ENCODE peak calls at places on chromosomes 1 and 21, in six cellular contexts. V is heart left ventricle, D is brain microvascular endothelial cell, P is B cell, K is foreskin fibroblast, U is A549. Y is an unnamed sample.

GRCh38 chr1:51344602-51345299 is 14.4 kb upstream of the TTC39A start:
- DNase-seq in V (no peak), D (no peak), P (peak), K (no peak), U (no peak), Y (peak)

GRCh38 chr1:55309053-55309452 is 93.9 kb upstream of the USP24 start:
- DNase-seq in V (no peak), D (peak), P (no peak), K (peak), U (peak), Y (no peak)

GRCh38 chr1:84253891-84254290 is 47.6 kb upstream of the SAMD13 start:
- DNase-seq in V (peak), D (peak), P (no peak), K (peak), U (peak), Y (no peak)

GRCh38 chr1:156368889-156369684 is at the start of gene RHBG:
- DNase-seq in V (peak), D (no peak), P (no peak), K (no peak), U (no peak), Y (no peak)

GRCh38 chr1:23809751-23810171 is 9.2 kb upstream of the GALE start:
- DNase-seq in V (peak), D (peak), P (peak), K (no peak), U (peak), Y (peak)

GRCh38 chr21:42172596-42173483 is 46.1 kb upstream of the ABCG1 start:
- DNase-seq in V (no peak), D (no peak), P (no peak), K (no peak), U (no peak), Y (no peak)

GRCh38 chr1:24318988-24319863 is at the start of gene GRHL3:
- DNase-seq in V (no peak), D (no peak), P (no peak), K (no peak), U (no peak), Y (no peak)

GRCh38 chr1:54839824-54840223 is 38.7 kb upstream of the TTC22 start:
- DNase-seq in V (no peak), D (no peak), P (no peak), K (no peak), U (no peak), Y (no peak)

GRCh38 chr1:223631367-223631977 is 34.0 kb downstream of the CAPN8 start:
- DNase-seq in V (no peak), D (no peak), P (no peak), K (no peak), U (peak), Y (no peak)

GRCh38 chr1:14304381-14304865 is 294.1 kb upstream of the KAZN start:
- DNase-seq in V (no peak), D (no peak), P (no peak), K (no peak), U (no peak), Y (no peak)

GRCh38 chr1:77831566-77831965 is 52.1 kb downstream of the MIGA1 start:
- DNase-seq in V (no peak), D (peak), P (no peak), K (no peak), U (no peak), Y (no peak)

GRCh38 chr1:241950390-241950789 is 7.2 kb upstream of the BECN2 start:
- DNase-seq in V (no peak), D (no peak), P (no peak), K (peak), U (no peak), Y (no peak)

GRCh38 chr1:95309031-95309459 is 75.0 kb downstream of the RWDD3 start:
- DNase-seq in V (peak), D (peak), P (no peak), K (peak), U (peak), Y (no peak)

GRCh38 chr1:29482991-29483390 is 246.7 kb downstream of the PTPRU start:
- DNase-seq in V (no peak), D (no peak), P (no peak), K (no peak), U (no peak), Y (no peak)

GRCh38 chr1:201085902-201086735 is 26.1 kb downstream of the CACNA1S start:
- DNase-seq in V (no peak), D (peak), P (peak), K (peak), U (peak), Y (peak)

GRCh38 chr1:98940069-98940468 is 64.6 kb downstream of the PLPPR5 start:
- DNase-seq in V (no peak), D (no peak), P (no peak), K (no peak), U (no peak), Y (no peak)

GRCh38 chr1:204041232-204041767 is 31.6 kb upstream of the SOX13 start:
- DNase-seq in V (peak), D (no peak), P (no peak), K (peak), U (no peak), Y (no peak)

GRCh38 chr1:181208076-181208475 is 119.6 kb downstream of the IER5 start:
- DNase-seq in V (no peak), D (no peak), P (no peak), K (no peak), U (no peak), Y (no peak)

GRCh38 chr1:147627435-147628110 is 42.8 kb downstream of the ACP6 start:
- DNase-seq in V (peak), D (peak), P (peak), K (peak), U (peak), Y (peak)

GRCh38 chr1:28190996-28191645 is 14.6 kb upstream of the PTAFR start:
- DNase-seq in V (no peak), D (no peak), P (no peak), K (no peak), U (no peak), Y (no peak)

GRCh38 chr1:28199328-28200233 is 23.1 kb upstream of the PTAFR start:
- DNase-seq in V (no peak), D (no peak), P (no peak), K (no peak), U (no peak), Y (peak)

GRCh38 chr1:100921110-100921706 is 25.3 kb downstream of the SLC30A7 start:
- DNase-seq in V (no peak), D (peak), P (peak), K (peak), U (peak), Y (peak)

GRCh38 chr1:19033516-19033840 is 77.0 kb upstream of the IFFO2 start:
- DNase-seq in V (no peak), D (no peak), P (no peak), K (no peak), U (no peak), Y (no peak)

GRCh38 chr1:19032413-19032695 is 75.9 kb upstream of the IFFO2 start:
- DNase-seq in V (no peak), D (no peak), P (no peak), K (no peak), U (no peak), Y (no peak)

GRCh38 chr1:19034721-19035120 is 78.2 kb upstream of the IFFO2 start:
- DNase-seq in V (no peak), D (no peak), P (no peak), K (no peak), U (no peak), Y (peak)

GRCh38 chr1:19033926-19034680 is 77.6 kb upstream of the IFFO2 start:
- DNase-seq in V (no peak), D (no peak), P (no peak), K (peak), U (no peak), Y (peak)

DNA sequence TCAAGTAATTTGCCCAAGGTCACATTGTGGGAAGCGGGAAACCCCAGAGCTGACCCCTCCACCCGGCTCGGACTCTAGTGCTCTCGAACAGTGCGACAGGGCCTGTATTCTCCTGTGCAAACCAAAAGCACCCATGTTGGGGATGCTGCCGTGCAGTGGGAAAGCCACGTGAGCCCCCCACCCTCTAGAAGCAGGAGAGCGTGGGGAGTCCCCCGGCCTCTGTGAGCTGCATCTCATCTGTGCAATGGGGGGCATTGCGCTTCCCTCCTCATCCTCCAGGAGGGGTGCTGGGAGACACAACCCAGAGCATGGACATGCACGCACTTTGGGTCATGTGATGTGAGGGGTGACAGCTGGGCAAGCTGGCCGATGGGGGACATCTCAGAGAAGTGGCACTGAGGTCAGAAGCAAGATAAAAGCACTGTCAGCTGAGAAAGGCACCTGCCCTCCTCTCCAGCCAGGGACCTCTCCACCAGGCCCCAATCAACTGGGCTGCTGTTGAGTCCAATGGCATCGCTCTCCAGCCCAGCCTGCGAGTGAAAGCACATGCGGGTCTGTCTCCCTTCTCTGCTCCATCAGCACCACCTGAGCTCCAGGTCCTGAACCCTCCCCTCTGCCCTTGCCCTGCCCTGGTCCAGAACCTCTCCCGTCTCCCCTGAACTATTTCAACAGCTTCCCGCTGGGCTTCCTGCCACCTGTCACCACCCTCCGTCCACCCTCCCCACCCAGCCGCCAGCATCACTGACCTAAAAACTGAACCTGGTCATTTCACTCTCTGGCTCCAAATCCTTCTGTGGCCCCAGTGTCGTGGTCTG is 76.4 kb upstream of the IFFO2 start:
- DNase-seq in V (no peak), D (no peak), P (no peak), K (no peak), U (no peak), Y (no peak)
- TF ChIP-seq CTCF in V (no peak), D (no peak), P (no peak), K (no peak), U (no peak), Y (no peak)

GRCh38 chr21:29287383-29287782 is 11.3 kb upstream of the BACH1 start:
- DNase-seq in V (no peak), D (peak), P (no peak), K (peak), U (no peak), Y (no peak)
- TF ChIP-seq CTCF in V (no peak), D (no peak), P (no peak), K (no peak), U (no peak), Y (no peak)

DNA sequence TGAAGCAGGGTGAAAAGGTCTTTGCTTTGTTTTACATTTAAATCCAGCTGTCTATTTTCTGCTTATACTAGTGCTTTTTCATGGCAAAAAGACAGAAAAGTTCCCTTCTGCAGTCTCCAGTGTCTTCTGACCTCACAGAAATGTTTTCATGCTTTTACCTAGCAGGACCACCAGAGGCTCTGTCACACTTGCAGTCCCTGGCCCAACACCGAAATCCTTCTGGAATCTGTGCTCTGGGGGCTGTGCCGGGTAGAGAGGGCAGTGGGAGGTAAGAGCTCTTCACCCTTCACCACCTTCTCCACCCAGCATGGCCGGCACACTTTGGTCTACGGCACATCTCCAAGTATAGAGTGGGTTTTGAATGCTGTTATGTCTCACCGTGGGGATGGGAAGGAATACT is 20.8 kb downstream of the GNAT2 start:
- DNase-seq in V (no peak), D (no peak), P (no peak), K (no peak), U (no peak), Y (no peak)
- TF ChIP-seq CTCF in V (no peak), D (peak), P (no peak), K (no peak), U (no peak), Y (no peak)

GRCh38 chr1:234586304-234586703 is 23.7 kb downstream of the IRF2BP2 start:
- DNase-seq in V (no peak), D (no peak), P (no peak), K (no peak), U (no peak), Y (no peak)

GRCh38 chr1:234589854-234590620 is 19.9 kb downstream of the IRF2BP2 start:
- DNase-seq in V (peak), D (peak), P (no peak), K (no peak), U (no peak), Y (no peak)

GRCh38 chr1:234586892-234587445 is 23.0 kb downstream of the IRF2BP2 start:
- DNase-seq in V (no peak), D (peak), P (no peak), K (no peak), U (no peak), Y (no peak)

GRCh38 chr1:234589064-234589765 is 20.8 kb downstream of the IRF2BP2 start:
- DNase-seq in V (no peak), D (no peak), P (no peak), K (no peak), U (no peak), Y (no peak)

GRCh38 chr1:234588402-234588801 is 21.6 kb downstream of the IRF2BP2 start:
- DNase-seq in V (no peak), D (no peak), P (no peak), K (no peak), U (no peak), Y (no peak)
- TF ChIP-seq CTCF in V (no peak), D (no peak), P (no peak), K (no peak), U (no peak), Y (no peak)

DNA sequence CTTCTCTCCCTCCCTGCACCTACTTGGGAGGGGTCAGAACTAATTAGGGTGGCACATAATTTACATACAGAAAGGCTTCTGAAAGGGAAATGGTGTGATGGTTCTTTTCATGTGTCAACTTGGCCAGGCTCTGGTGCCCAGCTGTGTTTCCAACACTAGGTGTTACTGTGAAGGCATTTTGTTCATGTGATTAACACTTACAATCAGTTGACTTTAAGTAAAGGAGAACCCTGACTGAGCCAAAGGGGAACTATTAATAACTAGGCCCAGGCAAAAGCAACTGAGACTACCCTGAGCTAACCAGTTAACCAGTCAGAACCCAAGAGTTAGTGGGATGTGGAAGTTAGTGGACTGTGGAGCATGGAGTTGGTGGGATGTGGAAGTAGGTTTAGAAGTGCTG is 114.9 kb downstream of the SEC16B start:
- DNase-seq in V (no peak), D (no peak), P (no peak), K (no peak), U (no peak), Y (no peak)
- TF ChIP-seq CTCF in V (no peak), D (no peak), P (no peak), K (no peak), U (no peak), Y (no peak)

DNA sequence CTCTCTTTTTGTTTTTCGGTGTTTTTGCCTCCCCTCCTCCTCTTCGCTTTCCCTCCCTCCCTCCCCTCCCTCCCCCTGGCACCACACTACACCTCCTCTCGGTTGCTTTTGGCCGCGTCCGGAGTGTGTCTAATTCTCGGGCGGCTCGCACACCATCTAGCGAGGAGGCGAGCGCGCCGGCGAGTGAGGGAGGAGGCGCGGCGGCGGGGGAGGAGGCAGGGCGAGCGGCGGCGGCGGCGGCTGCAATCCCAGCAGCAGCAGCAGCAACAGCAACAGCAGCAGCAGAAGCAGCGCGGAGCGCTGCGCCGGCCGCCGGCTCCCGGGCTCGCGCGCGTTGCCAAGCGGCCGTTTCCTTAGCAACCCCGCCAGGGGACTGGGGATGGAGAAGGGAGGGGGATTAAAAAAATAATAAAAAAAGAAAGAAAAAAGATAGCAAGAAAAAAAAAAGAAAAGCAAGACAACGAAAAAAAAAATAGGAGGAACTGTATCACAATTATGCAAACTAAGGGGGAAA is 408 bp upstream of the NEGR1 start:
- DNase-seq in V (peak), D (peak), P (peak), K (peak), U (peak), Y (peak)
- TF ChIP-seq CTCF in V (peak), D (peak), P (no peak), K (peak), U (no peak), Y (no peak)

DNA sequence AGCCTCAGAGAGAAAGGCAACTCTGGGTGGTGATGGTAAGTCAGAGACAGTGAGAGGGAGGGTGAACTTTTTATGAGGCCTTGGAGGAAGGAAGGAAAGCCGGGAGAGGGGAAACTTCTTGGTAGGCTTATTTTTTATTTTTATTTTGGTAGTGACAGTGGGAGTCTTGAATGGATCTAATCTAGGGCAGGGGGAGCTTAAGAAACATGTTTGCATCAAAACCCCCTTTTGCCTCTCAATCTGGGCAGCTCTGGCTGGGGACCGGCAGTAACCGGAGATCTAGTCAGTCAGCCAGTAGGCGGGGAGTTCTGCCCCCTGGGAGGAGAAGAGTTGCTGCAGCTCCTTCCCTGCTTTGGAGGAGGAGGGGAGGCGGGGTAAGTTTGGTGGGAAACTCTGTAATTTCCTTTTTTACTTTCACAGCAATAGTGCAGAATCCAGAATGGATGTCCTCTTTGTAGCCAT is at the start of gene C1orf54:
- DNase-seq in V (peak), D (peak), P (no peak), K (peak), U (no peak), Y (no peak)
- TF ChIP-seq CTCF in V (no peak), D (peak), P (no peak), K (peak), U (no peak), Y (no peak)

GRCh38 chr1:110464340-110464739 is 13.4 kb downstream of the PROK1 start:
- DNase-seq in V (no peak), D (no peak), P (no peak), K (peak), U (peak), Y (no peak)

GRCh38 chr1:110465814-110466380 is 14.9 kb downstream of the PROK1 start:
- DNase-seq in V (no peak), D (no peak), P (no peak), K (no peak), U (no peak), Y (no peak)

GRCh38 chr1:110466646-110467280 is 15.8 kb downstream of the PROK1 start:
- DNase-seq in V (no peak), D (no peak), P (no peak), K (no peak), U (no peak), Y (no peak)

GRCh38 chr1:110463695-110464094 is 12.7 kb downstream of the PROK1 start:
- DNase-seq in V (no peak), D (no peak), P (no peak), K (peak), U (no peak), Y (no peak)

DNA sequence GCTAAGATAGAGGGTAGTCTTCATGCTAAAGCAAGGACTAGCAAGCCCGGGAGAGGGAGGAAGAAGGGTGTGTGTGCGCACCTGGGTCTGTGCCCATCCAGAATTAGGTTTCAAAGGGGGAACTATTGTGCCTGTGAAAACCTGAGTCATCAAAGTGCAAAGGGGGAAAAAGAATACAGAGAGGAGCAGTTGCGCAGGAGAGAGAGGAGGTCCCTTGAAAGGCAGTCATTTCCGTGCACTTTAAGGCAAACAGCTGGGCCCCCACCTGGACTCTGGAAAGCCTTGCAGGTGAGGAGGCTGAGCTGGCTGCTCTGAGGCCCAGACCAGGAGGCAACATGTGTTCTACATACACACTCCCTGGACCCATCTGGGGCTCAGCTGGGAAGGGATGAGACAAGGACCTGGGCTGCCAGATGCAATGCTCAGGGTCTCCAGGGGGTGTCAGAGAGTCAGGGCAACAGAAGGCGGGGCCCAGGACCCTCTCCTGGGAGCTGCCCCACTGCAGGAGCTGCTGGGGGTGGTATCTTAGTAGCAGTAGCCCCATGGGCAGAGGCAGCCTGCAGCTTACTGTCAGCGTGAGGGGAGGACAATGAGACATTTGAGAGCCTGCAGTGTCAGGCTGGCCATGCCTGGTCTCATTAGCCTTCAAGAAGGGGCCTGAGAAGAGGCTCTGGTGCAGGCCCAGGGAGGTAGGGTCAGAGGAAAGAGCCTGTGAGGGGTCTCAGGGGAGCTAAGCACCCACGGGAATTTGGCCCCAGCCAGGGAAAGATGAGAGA is 14.3 kb downstream of the PROK1 start:
- DNase-seq in V (no peak), D (no peak), P (no peak), K (no peak), U (no peak), Y (no peak)
- TF ChIP-seq CTCF in V (no peak), D (no peak), P (no peak), K (no peak), U (no peak), Y (no peak)